ENCODE peak calls at places on chromosomes 16 and 17, in four cellular contexts. F, M, E and A are unnamed samples.

GRCh38 chr17:50101346-50102163 is 6.4 kb downstream of the PDK2 start:
- DNase-seq in M (peak; percentile 62), E (peak; percentile 61), F (peak; percentile 78), A (no peak)

GRCh38 chr17:74097461-74098131 is 105.9 kb upstream of the RPL38 start:
- DNase-seq in E (no peak), M (no peak), F (no peak), A (no peak)

GRCh38 chr16:48184681-48185080 is 28.9 kb upstream of the ABCC12 start:
- DNase-seq in E (no peak), M (no peak), F (no peak), A (no peak)

GRCh38 chr16:22633280-22633679 is 122.6 kb downstream of the NPIPB5 start:
- DNase-seq in E (no peak), M (no peak), F (no peak), A (no peak)

GRCh38 chr16:86303787-86304685 is 206.3 kb upstream of the FOXF1 start:
- DNase-seq in E (peak; percentile 30), F (peak; percentile 82), M (no peak), A (no peak)

GRCh38 chr17:6843241-6843890 is 11.8 kb upstream of the TEKT1 start:
- DNase-seq in F (no peak), M (no peak), E (no peak), A (no peak)

GRCh38 chr16:74738134-74738541 is 36.5 kb downstream of the FA2H start:
- DNase-seq in F (peak; percentile 80), M (no peak), E (no peak), A (no peak)

GRCh38 chr16:62225675-62226074 is 189.4 kb upstream of the CDH8 start:
- DNase-seq in E (peak; percentile 48), M (peak; percentile 77), F (peak; percentile 67), A (peak; percentile 4)

GRCh38 chr16:74718741-74719610 is 18.3 kb upstream of the MLKL start:
- DNase-seq in E (no peak), M (no peak), F (no peak), A (no peak)

GRCh38 chr17:31571124-31571892 is 179.8 kb downstream of the RAB11FIP4 start:
- DNase-seq in F (peak; percentile 84), E (peak; percentile 45), M (no peak), A (no peak)

GRCh38 chr16:85136705-85137322 is 24.5 kb upstream of the CIBAR2 start:
- DNase-seq in M (peak; percentile 70), F (no peak), E (peak; percentile 68), A (no peak)